ENCODE peak calls at places on chromosomes 3 and 15, in eight cellular contexts. One of them, this sample, is unnamed.

GRCh38 chr15:90913398-90913944 is 10.4 kb downstream of the MAN2A2 start:
- DNase-seq in foreskin fibroblast: no peak
- DNase-seq in EL: no peak
- DNase-seq in germinal center: no peak
- DNase-seq in CD4-positive, alpha-beta T cell: no peak
- DNase-seq in mucosa of gallbladder: no peak
- DNase-seq in anterior cingulate cortex: no peak
- DNase-seq in activated T-cell treated with anti-CD3 and anti-CD28 coated beads, Interleukin-2, amount 50 U/mL, for 72 hours: no peak
- DNase-seq in this sample: no peak

GRCh38 chr15:73677146-73677607 is 7.0 kb upstream of the CD276 start:
- DNase-seq in EL: peak; percentile 60
- DNase-seq in CD4-positive, alpha-beta T cell: peak; percentile 23
- DNase-seq in mucosa of gallbladder: peak; percentile 82
- DNase-seq in anterior cingulate cortex: peak; percentile 17
- DNase-seq in foreskin fibroblast: no peak
- DNase-seq in germinal center: peak; percentile 40
- DNase-seq in activated T-cell treated with anti-CD3 and anti-CD28 coated beads, Interleukin-2, amount 50 U/mL, for 72 hours: peak; percentile 54
- DNase-seq in this sample: peak; percentile 79

GRCh38 chr3:189309400-189309975 is 137.7 kb downstream of the TPRG1 start:
- DNase-seq in mucosa of gallbladder: no peak
- DNase-seq in germinal center: no peak
- DNase-seq in CD4-positive, alpha-beta T cell: no peak
- DNase-seq in activated T-cell treated with anti-CD3 and anti-CD28 coated beads, Interleukin-2, amount 50 U/mL, for 72 hours: no peak
- DNase-seq in anterior cingulate cortex: no peak
- DNase-seq in EL: no peak
- DNase-seq in foreskin fibroblast: no peak
- DNase-seq in this sample: no peak

GRCh38 chr3:185353823-185354614 is 8.9 kb upstream of the MAP3K13 start:
- DNase-seq in foreskin fibroblast: peak; percentile 36
- DNase-seq in anterior cingulate cortex: peak; percentile 41
- DNase-seq in CD4-positive, alpha-beta T cell: peak; percentile 24
- DNase-seq in germinal center: peak; percentile 82
- DNase-seq in EL: peak; percentile 74
- DNase-seq in activated T-cell treated with anti-CD3 and anti-CD28 coated beads, Interleukin-2, amount 50 U/mL, for 72 hours: peak; percentile 81
- DNase-seq in mucosa of gallbladder: peak; percentile 62
- DNase-seq in this sample: peak; percentile 86

GRCh38 chr15:44308874-44309273 is 20.4 kb downstream of the GOLM2 start:
- DNase-seq in EL: no peak
- DNase-seq in germinal center: no peak
- DNase-seq in mucosa of gallbladder: no peak
- DNase-seq in anterior cingulate cortex: no peak
- DNase-seq in CD4-positive, alpha-beta T cell: no peak
- DNase-seq in foreskin fibroblast: no peak
- DNase-seq in activated T-cell treated with anti-CD3 and anti-CD28 coated beads, Interleukin-2, amount 50 U/mL, for 72 hours: no peak
- DNase-seq in this sample: no peak

GRCh38 chr3:60696559-60697125 is 554.6 kb downstream of the FHIT start:
- DNase-seq in foreskin fibroblast: no peak
- DNase-seq in anterior cingulate cortex: no peak
- DNase-seq in EL: no peak
- DNase-seq in CD4-positive, alpha-beta T cell: no peak
- DNase-seq in activated T-cell treated with anti-CD3 and anti-CD28 coated beads, Interleukin-2, amount 50 U/mL, for 72 hours: no peak
- DNase-seq in germinal center: no peak
- DNase-seq in mucosa of gallbladder: no peak
- DNase-seq in this sample: no peak

GRCh38 chr3:124685481-124685880 is 44.8 kb upstream of the UMPS start:
- DNase-seq in anterior cingulate cortex: no peak
- DNase-seq in germinal center: no peak
- DNase-seq in CD4-positive, alpha-beta T cell: no peak
- DNase-seq in mucosa of gallbladder: no peak
- DNase-seq in EL: no peak
- DNase-seq in activated T-cell treated with anti-CD3 and anti-CD28 coated beads, Interleukin-2, amount 50 U/mL, for 72 hours: no peak
- DNase-seq in foreskin fibroblast: no peak
- DNase-seq in this sample: no peak

GRCh38 chr3:29805757-29806156 is 524.9 kb downstream of the RBMS3 start:
- DNase-seq in germinal center: no peak
- DNase-seq in anterior cingulate cortex: no peak
- DNase-seq in EL: peak; percentile 33
- DNase-seq in activated T-cell treated with anti-CD3 and anti-CD28 coated beads, Interleukin-2, amount 50 U/mL, for 72 hours: no peak
- DNase-seq in foreskin fibroblast: no peak
- DNase-seq in CD4-positive, alpha-beta T cell: no peak
- DNase-seq in mucosa of gallbladder: no peak
- DNase-seq in this sample: no peak

GRCh38 chr15:69034352-69034751 is 19.9 kb downstream of the NOX5 start:
- DNase-seq in mucosa of gallbladder: no peak
- DNase-seq in germinal center: no peak
- DNase-seq in EL: peak; percentile 83
- DNase-seq in anterior cingulate cortex: no peak
- DNase-seq in activated T-cell treated with anti-CD3 and anti-CD28 coated beads, Interleukin-2, amount 50 U/mL, for 72 hours: peak; percentile 23
- DNase-seq in CD4-positive, alpha-beta T cell: no peak
- DNase-seq in foreskin fibroblast: peak; percentile 57
- DNase-seq in this sample: no peak

GRCh38 chr3:121894191-121894990 is at the start of gene SLC15A2:
- DNase-seq in activated T-cell treated with anti-CD3 and anti-CD28 coated beads, Interleukin-2, amount 50 U/mL, for 72 hours: no peak
- DNase-seq in anterior cingulate cortex: peak; percentile 55
- DNase-seq in CD4-positive, alpha-beta T cell: no peak
- DNase-seq in germinal center: no peak
- DNase-seq in foreskin fibroblast: no peak
- DNase-seq in mucosa of gallbladder: peak; percentile 23
- DNase-seq in EL: no peak
- DNase-seq in this sample: no peak

GRCh38 chr15:70438776-70439175 is 324.6 kb downstream of the UACA start:
- DNase-seq in anterior cingulate cortex: no peak
- DNase-seq in CD4-positive, alpha-beta T cell: no peak
- DNase-seq in germinal center: no peak
- DNase-seq in mucosa of gallbladder: no peak
- DNase-seq in EL: no peak
- DNase-seq in foreskin fibroblast: no peak
- DNase-seq in activated T-cell treated with anti-CD3 and anti-CD28 coated beads, Interleukin-2, amount 50 U/mL, for 72 hours: no peak
- DNase-seq in this sample: no peak

GRCh38 chr15:39948817-39949216 is 14.9 kb downstream of the EIF2AK4 start:
- DNase-seq in germinal center: no peak
- DNase-seq in EL: no peak
- DNase-seq in foreskin fibroblast: no peak
- DNase-seq in activated T-cell treated with anti-CD3 and anti-CD28 coated beads, Interleukin-2, amount 50 U/mL, for 72 hours: no peak
- DNase-seq in CD4-positive, alpha-beta T cell: no peak
- DNase-seq in mucosa of gallbladder: no peak
- DNase-seq in anterior cingulate cortex: no peak
- DNase-seq in this sample: no peak

GRCh38 chr3:185715091-185715490 is 109.8 kb downstream of the IGF2BP2 start:
- DNase-seq in activated T-cell treated with anti-CD3 and anti-CD28 coated beads, Interleukin-2, amount 50 U/mL, for 72 hours: no peak
- DNase-seq in foreskin fibroblast: peak; percentile 43
- DNase-seq in germinal center: no peak
- DNase-seq in mucosa of gallbladder: peak; percentile 49
- DNase-seq in CD4-positive, alpha-beta T cell: no peak
- DNase-seq in EL: peak; percentile 83
- DNase-seq in anterior cingulate cortex: no peak
- DNase-seq in this sample: peak; percentile 32

GRCh38 chr3:184395320-184395660 is 15.4 kb downstream of the CHRD start:
- DNase-seq in CD4-positive, alpha-beta T cell: no peak
- DNase-seq in foreskin fibroblast: no peak
- DNase-seq in activated T-cell treated with anti-CD3 and anti-CD28 coated beads, Interleukin-2, amount 50 U/mL, for 72 hours: no peak
- DNase-seq in germinal center: no peak
- DNase-seq in mucosa of gallbladder: no peak
- DNase-seq in anterior cingulate cortex: no peak
- DNase-seq in EL: no peak
- DNase-seq in this sample: no peak

GRCh38 chr15:89203705-89204273 is 17.6 kb downstream of the RLBP1 start:
- DNase-seq in foreskin fibroblast: no peak
- DNase-seq in germinal center: no peak
- DNase-seq in activated T-cell treated with anti-CD3 and anti-CD28 coated beads, Interleukin-2, amount 50 U/mL, for 72 hours: peak; percentile 59
- DNase-seq in anterior cingulate cortex: no peak
- DNase-seq in mucosa of gallbladder: no peak
- DNase-seq in CD4-positive, alpha-beta T cell: no peak
- DNase-seq in EL: no peak
- DNase-seq in this sample: no peak

GRCh38 chr3:133464573-133464972 is 64.7 kb downstream of the BFSP2 start:
- DNase-seq in activated T-cell treated with anti-CD3 and anti-CD28 coated beads, Interleukin-2, amount 50 U/mL, for 72 hours: no peak
- DNase-seq in mucosa of gallbladder: no peak
- DNase-seq in CD4-positive, alpha-beta T cell: no peak
- DNase-seq in anterior cingulate cortex: no peak
- DNase-seq in foreskin fibroblast: peak; percentile 31
- DNase-seq in EL: peak; percentile 44
- DNase-seq in germinal center: no peak
- DNase-seq in this sample: peak; percentile 21

GRCh38 chr15:78950906-78951840 is 6.3 kb upstream of the CTSH start:
- DNase-seq in mucosa of gallbladder: no peak
- DNase-seq in foreskin fibroblast: no peak
- DNase-seq in EL: no peak
- DNase-seq in activated T-cell treated with anti-CD3 and anti-CD28 coated beads, Interleukin-2, amount 50 U/mL, for 72 hours: no peak
- DNase-seq in germinal center: peak; percentile 46
- DNase-seq in CD4-positive, alpha-beta T cell: no peak
- DNase-seq in anterior cingulate cortex: no peak
- DNase-seq in this sample: no peak

GRCh38 chr3:194104041-194104751 is 31.8 kb upstream of the HES1 start:
- DNase-seq in CD4-positive, alpha-beta T cell: no peak
- DNase-seq in mucosa of gallbladder: no peak
- DNase-seq in anterior cingulate cortex: no peak
- DNase-seq in foreskin fibroblast: no peak
- DNase-seq in activated T-cell treated with anti-CD3 and anti-CD28 coated beads, Interleukin-2, amount 50 U/mL, for 72 hours: no peak
- DNase-seq in EL: no peak
- DNase-seq in germinal center: peak; percentile 92
- DNase-seq in this sample: no peak

GRCh38 chr3:106172780-106173179 is 304.0 kb upstream of the CBLB start:
- DNase-seq in CD4-positive, alpha-beta T cell: no peak
- DNase-seq in activated T-cell treated with anti-CD3 and anti-CD28 coated beads, Interleukin-2, amount 50 U/mL, for 72 hours: no peak
- DNase-seq in mucosa of gallbladder: no peak
- DNase-seq in EL: no peak
- DNase-seq in germinal center: no peak
- DNase-seq in anterior cingulate cortex: no peak
- DNase-seq in foreskin fibroblast: no peak
- DNase-seq in this sample: no peak

GRCh38 chr15:74613953-74614743 is 1.5 kb upstream of the CLK3 start:
- DNase-seq in mucosa of gallbladder: no peak
- DNase-seq in germinal center: peak; percentile 96
- DNase-seq in CD4-positive, alpha-beta T cell: no peak
- DNase-seq in EL: no peak
- DNase-seq in anterior cingulate cortex: no peak
- DNase-seq in foreskin fibroblast: no peak
- DNase-seq in activated T-cell treated with anti-CD3 and anti-CD28 coated beads, Interleukin-2, amount 50 U/mL, for 72 hours: no peak
- DNase-seq in this sample: no peak

GRCh38 chr3:178593786-178594185 is 57.5 kb downstream of the KCNMB2 start:
- DNase-seq in germinal center: no peak
- DNase-seq in EL: no peak
- DNase-seq in mucosa of gallbladder: no peak
- DNase-seq in CD4-positive, alpha-beta T cell: no peak
- DNase-seq in activated T-cell treated with anti-CD3 and anti-CD28 coated beads, Interleukin-2, amount 50 U/mL, for 72 hours: no peak
- DNase-seq in foreskin fibroblast: no peak
- DNase-seq in anterior cingulate cortex: no peak
- DNase-seq in this sample: no peak

GRCh38 chr3:2354702-2355101 is 256.0 kb downstream of the CNTN4 start:
- DNase-seq in mucosa of gallbladder: no peak
- DNase-seq in anterior cingulate cortex: no peak
- DNase-seq in CD4-positive, alpha-beta T cell: no peak
- DNase-seq in EL: no peak
- DNase-seq in foreskin fibroblast: no peak
- DNase-seq in germinal center: no peak
- DNase-seq in activated T-cell treated with anti-CD3 and anti-CD28 coated beads, Interleukin-2, amount 50 U/mL, for 72 hours: no peak
- DNase-seq in this sample: peak; percentile 2

GRCh38 chr15:68203956-68204355 is 1.2 kb downstream of the CALML4 start:
- DNase-seq in anterior cingulate cortex: no peak
- DNase-seq in germinal center: no peak
- DNase-seq in CD4-positive, alpha-beta T cell: no peak
- DNase-seq in EL: no peak
- DNase-seq in activated T-cell treated with anti-CD3 and anti-CD28 coated beads, Interleukin-2, amount 50 U/mL, for 72 hours: no peak
- DNase-seq in mucosa of gallbladder: no peak
- DNase-seq in foreskin fibroblast: no peak
- DNase-seq in this sample: no peak

GRCh38 chr3:123667784-123668183 is 82.9 kb upstream of the HACD2 start:
- DNase-seq in mucosa of gallbladder: no peak
- DNase-seq in EL: no peak
- DNase-seq in anterior cingulate cortex: no peak
- DNase-seq in foreskin fibroblast: no peak
- DNase-seq in activated T-cell treated with anti-CD3 and anti-CD28 coated beads, Interleukin-2, amount 50 U/mL, for 72 hours: no peak
- DNase-seq in CD4-positive, alpha-beta T cell: no peak
- DNase-seq in germinal center: no peak
- DNase-seq in this sample: no peak

GRCh38 chr15:84727429-84727828 is 11.5 kb upstream of the SEC11A start:
- DNase-seq in anterior cingulate cortex: no peak
- DNase-seq in EL: peak; percentile 43
- DNase-seq in foreskin fibroblast: no peak
- DNase-seq in mucosa of gallbladder: no peak
- DNase-seq in germinal center: no peak
- DNase-seq in activated T-cell treated with anti-CD3 and anti-CD28 coated beads, Interleukin-2, amount 50 U/mL, for 72 hours: no peak
- DNase-seq in CD4-positive, alpha-beta T cell: no peak
- DNase-seq in this sample: no peak

GRCh38 chr15:43093026-43093425 is 12.8 kb downstream of the UBR1 start:
- DNase-seq in germinal center: no peak
- DNase-seq in CD4-positive, alpha-beta T cell: no peak
- DNase-seq in EL: peak; percentile 62
- DNase-seq in activated T-cell treated with anti-CD3 and anti-CD28 coated beads, Interleukin-2, amount 50 U/mL, for 72 hours: no peak
- DNase-seq in mucosa of gallbladder: no peak
- DNase-seq in anterior cingulate cortex: no peak
- DNase-seq in foreskin fibroblast: no peak
- DNase-seq in this sample: no peak

GRCh38 chr15:48331796-48332641 is 790 bp downstream of the DUT start:
- DNase-seq in CD4-positive, alpha-beta T cell: peak; percentile 59
- DNase-seq in EL: peak; percentile 70
- DNase-seq in mucosa of gallbladder: peak; percentile 35
- DNase-seq in germinal center: peak; percentile 81
- DNase-seq in anterior cingulate cortex: peak; percentile 73
- DNase-seq in activated T-cell treated with anti-CD3 and anti-CD28 coated beads, Interleukin-2, amount 50 U/mL, for 72 hours: peak; percentile 73
- DNase-seq in foreskin fibroblast: no peak
- DNase-seq in this sample: peak; percentile 63

GRCh38 chr3:193464889-193465288 is 86.3 kb upstream of the ATP13A5 start:
- DNase-seq in activated T-cell treated with anti-CD3 and anti-CD28 coated beads, Interleukin-2, amount 50 U/mL, for 72 hours: no peak
- DNase-seq in foreskin fibroblast: no peak
- DNase-seq in EL: no peak
- DNase-seq in CD4-positive, alpha-beta T cell: no peak
- DNase-seq in anterior cingulate cortex: no peak
- DNase-seq in mucosa of gallbladder: no peak
- DNase-seq in germinal center: no peak
- DNase-seq in this sample: no peak

GRCh38 chr3:147906275-147906674 is 497.1 kb downstream of the ZIC1 start:
- DNase-seq in EL: peak; percentile 48
- DNase-seq in activated T-cell treated with anti-CD3 and anti-CD28 coated beads, Interleukin-2, amount 50 U/mL, for 72 hours: no peak
- DNase-seq in germinal center: no peak
- DNase-seq in CD4-positive, alpha-beta T cell: no peak
- DNase-seq in foreskin fibroblast: peak; percentile 18
- DNase-seq in mucosa of gallbladder: no peak
- DNase-seq in anterior cingulate cortex: no peak
- DNase-seq in this sample: no peak

GRCh38 chr3:176208915-176209314 is 988.4 kb downstream of the TBL1XR1 start:
- DNase-seq in foreskin fibroblast: no peak
- DNase-seq in anterior cingulate cortex: no peak
- DNase-seq in germinal center: no peak
- DNase-seq in CD4-positive, alpha-beta T cell: no peak
- DNase-seq in mucosa of gallbladder: no peak
- DNase-seq in EL: no peak
- DNase-seq in activated T-cell treated with anti-CD3 and anti-CD28 coated beads, Interleukin-2, amount 50 U/mL, for 72 hours: no peak
- DNase-seq in this sample: no peak

GRCh38 chr3:39051649-39052557 is at the start of the genes SCN11A and WDR48:
- DNase-seq in EL: peak; percentile 88
- DNase-seq in foreskin fibroblast: peak; percentile 85
- DNase-seq in CD4-positive, alpha-beta T cell: peak; percentile 85
- DNase-seq in mucosa of gallbladder: peak; percentile 94
- DNase-seq in anterior cingulate cortex: peak; percentile 93
- DNase-seq in germinal center: peak; percentile 88
- DNase-seq in activated T-cell treated with anti-CD3 and anti-CD28 coated beads, Interleukin-2, amount 50 U/mL, for 72 hours: peak; percentile 94
- DNase-seq in this sample: peak; percentile 90

GRCh38 chr3:73100734-73101550 is 39.5 kb downstream of the EBLN2 start:
- DNase-seq in activated T-cell treated with anti-CD3 and anti-CD28 coated beads, Interleukin-2, amount 50 U/mL, for 72 hours: peak; percentile 79
- DNase-seq in anterior cingulate cortex: peak; percentile 77
- DNase-seq in germinal center: peak; percentile 82
- DNase-seq in EL: peak; percentile 75
- DNase-seq in CD4-positive, alpha-beta T cell: peak; percentile 65
- DNase-seq in foreskin fibroblast: peak; percentile 63
- DNase-seq in mucosa of gallbladder: peak; percentile 84
- DNase-seq in this sample: peak; percentile 82

GRCh38 chr15:41934843-41935242 is 37.5 kb downstream of the EHD4 start:
- DNase-seq in anterior cingulate cortex: no peak
- DNase-seq in activated T-cell treated with anti-CD3 and anti-CD28 coated beads, Interleukin-2, amount 50 U/mL, for 72 hours: peak; percentile 75
- DNase-seq in foreskin fibroblast: no peak
- DNase-seq in EL: peak; percentile 69
- DNase-seq in CD4-positive, alpha-beta T cell: peak; percentile 69
- DNase-seq in mucosa of gallbladder: peak; percentile 60
- DNase-seq in germinal center: peak; percentile 59
- DNase-seq in this sample: no peak

GRCh38 chr15:79682285-79682684 is 214.5 kb downstream of the MTHFS start:
- DNase-seq in EL: peak; percentile 83
- DNase-seq in CD4-positive, alpha-beta T cell: no peak
- DNase-seq in anterior cingulate cortex: peak; percentile 6
- DNase-seq in activated T-cell treated with anti-CD3 and anti-CD28 coated beads, Interleukin-2, amount 50 U/mL, for 72 hours: no peak
- DNase-seq in foreskin fibroblast: peak; percentile 86
- DNase-seq in mucosa of gallbladder: peak; percentile 12
- DNase-seq in germinal center: no peak
- DNase-seq in this sample: no peak